ENCODE peak calls at places on chromosomes 2 and 18, in ten cellular contexts. X is GM06990, Z is tibial artery, G is AG09309, P is brain microvascular endothelial cell, S is fibroblast of pulmonary artery, K is astrocyte of the spinal cord, B is thoracic aorta, U is AG04449, F is A673. A is an unnamed sample.

GRCh38 chr18:33666915-33667314 is 88.9 kb downstream of the ASXL3 start:
- DNase-seq in K (no peak), P (no peak), F (no peak), S (no peak), B (no peak), X (no peak), U (no peak), G (no peak), Z (no peak), A (no peak)

GRCh38 chr2:239288951-239289481 is 111.8 kb downstream of the HDAC4 start:
- DNase-seq in G (no peak), K (no peak), U (no peak), X (peak), P (no peak), F (no peak), Z (peak), B (no peak), S (no peak), A (no peak)

GRCh38 chr2:101149241-101150192 is 1.7 kb downstream of the TBC1D8 start:
- DNase-seq in Z (no peak), F (no peak), S (no peak), G (no peak), P (no peak), B (no peak), X (no peak), K (no peak), U (no peak), A (no peak)

GRCh38 chr2:240906141-240906910 is at the start of gene CROCC2:
- DNase-seq in B (no peak), K (no peak), Z (no peak), F (no peak), X (no peak), U (no peak), P (no peak), S (no peak), G (no peak), A (no peak)

GRCh38 chr2:112204411-112204810 is 50.4 kb downstream of the ZC3H8 start:
- DNase-seq in S (peak), G (no peak), F (peak), P (no peak), Z (no peak), X (no peak), B (no peak), U (no peak), K (peak), A (no peak)

GRCh38 chr2:20282916-20283592 is 58.1 kb upstream of the SDC1 start:
- DNase-seq in K (peak), G (no peak), Z (peak), F (peak), S (peak), B (no peak), P (no peak), X (no peak), U (no peak), A (no peak)

GRCh38 chr2:218354850-218355443 is 1.7 kb upstream of the CATIP start:
- DNase-seq in S (no peak), K (no peak), F (no peak), X (no peak), Z (no peak), B (no peak), G (no peak), P (no peak), U (no peak), A (no peak)

GRCh38 chr18:3360211-3360610 is 89.8 kb upstream of the TGIF1 start:
- DNase-seq in U (no peak), X (no peak), S (no peak), B (no peak), G (no peak), F (no peak), K (no peak), P (no peak), Z (no peak), A (no peak)

GRCh38 chr2:181621779-181622490 is 35.0 kb downstream of the CERKL start:
- DNase-seq in P (no peak), G (no peak), B (no peak), Z (no peak), S (no peak), F (peak), K (no peak), X (no peak), U (no peak), A (no peak)

GRCh38 chr18:59779979-59780378 is 82.8 kb upstream of the CCBE1 start:
- DNase-seq in S (peak), B (no peak), P (peak), K (peak), F (no peak), Z (no peak), X (no peak), G (peak), U (peak), A (no peak)

GRCh38 chr2:230429513-230429912 is 13.5 kb downstream of the SP100 start:
- DNase-seq in S (no peak), P (no peak), U (no peak), G (no peak), B (no peak), F (no peak), Z (no peak), X (no peak), K (no peak), A (no peak)

GRCh38 chr18:36660311-36660710 is 168.5 kb downstream of the TPGS2 start:
- DNase-seq in S (no peak), F (no peak), U (no peak), X (no peak), P (no peak), K (no peak), Z (no peak), B (no peak), G (no peak), A (no peak)

GRCh38 chr2:204491528-204491927 is 53.7 kb upstream of the PARD3B start:
- DNase-seq in F (peak), Z (no peak), P (peak), S (peak), G (no peak), X (no peak), K (peak), U (no peak), B (no peak), A (no peak)

GRCh38 chr2:159484537-159484936 is 131.8 kb downstream of the BAZ2B start:
- DNase-seq in G (no peak), B (no peak), P (no peak), X (no peak), F (no peak), S (no peak), Z (no peak), U (no peak), K (no peak), A (no peak)

GRCh38 chr18:58046794-58047555 is 2.9 kb downstream of the NEDD4L start:
- DNase-seq in X (no peak), K (no peak), G (no peak), U (no peak), P (no peak), F (no peak), S (no peak), B (no peak), Z (no peak), A (no peak)

GRCh38 chr2:217289909-217290283 is 430.0 kb upstream of the TNP1 start:
- DNase-seq in K (no peak), B (no peak), P (no peak), X (no peak), G (no peak), U (no peak), Z (no peak), F (no peak), S (peak), A (peak)

GRCh38 chr2:235500761-235501662 is 7.2 kb downstream of the AGAP1 start:
- DNase-seq in B (no peak), Z (no peak), F (peak), U (peak), S (peak), K (peak), P (peak), X (no peak), G (no peak), A (no peak)

GRCh38 chr18:73421010-73421409 is 553.2 kb upstream of the NETO1 start:
- DNase-seq in F (no peak), B (no peak), Z (no peak), U (no peak), S (no peak), P (no peak), K (no peak), G (no peak), X (no peak), A (no peak)

GRCh38 chr2:11758187-11758586 is 11.8 kb downstream of the LPIN1 start:
- DNase-seq in F (no peak), B (no peak), Z (no peak), X (no peak), U (no peak), S (no peak), K (no peak), P (no peak), G (no peak), A (no peak)

GRCh38 chr2:101398026-101398830 is 10.9 kb upstream of the CREG2 start:
- DNase-seq in Z (no peak), B (no peak), F (peak), X (no peak), S (no peak), U (no peak), K (no peak), G (no peak), P (peak), A (no peak)

GRCh38 chr2:110678457-110679336 is 834 bp upstream of the BUB1 start:
- DNase-seq in G (no peak), B (no peak), F (peak), X (peak), Z (peak), U (no peak), S (peak), P (no peak), K (no peak), A (no peak)

GRCh38 chr2:210537021-210537650 is 19.3 kb upstream of the CPS1 start:
- DNase-seq in U (no peak), F (no peak), B (no peak), G (no peak), Z (no peak), X (no peak), K (no peak), P (no peak), S (no peak), A (no peak)

GRCh38 chr2:29251406-29251805 is 136.2 kb downstream of the CLIP4 start:
- DNase-seq in G (no peak), B (no peak), F (no peak), X (no peak), U (no peak), Z (no peak), S (no peak), K (no peak), P (no peak), A (no peak)

GRCh38 chr2:70505613-70506391 is 47.8 kb downstream of the TGFA start:
- DNase-seq in S (no peak), Z (no peak), B (no peak), G (no peak), U (no peak), F (no peak), P (no peak), X (no peak), K (no peak), A (no peak)

GRCh38 chr2:222146488-222146887 is 152.3 kb downstream of the PAX3 start:
- DNase-seq in B (no peak), F (peak), U (no peak), K (no peak), Z (no peak), S (no peak), G (no peak), X (peak), P (no peak), A (no peak)

GRCh38 chr2:176427549-176427948 is 158.3 kb downstream of the MTX2 start:
- DNase-seq in S (no peak), X (no peak), U (no peak), P (no peak), F (no peak), G (no peak), Z (no peak), B (no peak), K (no peak), A (no peak)

GRCh38 chr18:78781601-78781960 is 198.0 kb upstream of the SALL3 start:
- DNase-seq in B (no peak), P (no peak), K (no peak), G (no peak), U (no peak), S (no peak), F (no peak), X (no peak), Z (no peak), A (no peak)

GRCh38 chr2:112793449-112793978 is 9.2 kb upstream of the IL1A start:
- DNase-seq in F (no peak), Z (no peak), X (peak), P (no peak), B (no peak), K (peak), G (no peak), U (no peak), S (peak), A (no peak)

GRCh38 chr2:162478721-162479129 is 134.8 kb downstream of the GCA start:
- DNase-seq in G (no peak), S (no peak), P (no peak), X (no peak), U (no peak), F (no peak), Z (no peak), B (no peak), K (peak), A (no peak)

GRCh38 chr2:218003994-218004419 is 1.2 kb upstream of the TNS1 start:
- DNase-seq in K (peak), Z (peak), F (no peak), X (no peak), S (peak), U (peak), P (peak), G (peak), B (peak), A (peak)

GRCh38 chr2:236535024-236535423 is 34.6 kb upstream of the ACKR3 start:
- DNase-seq in X (no peak), P (peak), B (no peak), F (no peak), S (peak), U (no peak), G (no peak), Z (no peak), K (peak), A (no peak)

GRCh38 chr2:46780801-46781445 is 134.7 kb downstream of the MCFD2 start:
- DNase-seq in U (no peak), B (no peak), S (peak), F (no peak), K (no peak), X (no peak), Z (no peak), G (peak), P (no peak), A (no peak)

GRCh38 chr2:168033966-168034365 is 213.4 kb downstream of the STK39 start:
- DNase-seq in P (no peak), K (no peak), B (no peak), S (no peak), Z (no peak), U (no peak), X (no peak), G (no peak), F (no peak), A (no peak)

GRCh38 chr18:44969214-44969842 is 288.6 kb downstream of the SETBP1 start:
- DNase-seq in F (no peak), P (no peak), B (no peak), Z (no peak), U (no peak), K (peak), G (no peak), S (no peak), X (no peak), A (no peak)

GRCh38 chr2:222982010-222982908 is 69.7 kb upstream of the KCNE4 start:
- DNase-seq in F (peak), P (peak), U (peak), X (no peak), Z (peak), S (peak), B (peak), K (peak), G (peak), A (no peak)

GRCh38 chr2:235055891-235056516 is 104.2 kb downstream of the SH3BP4 start:
- DNase-seq in X (no peak), F (peak), S (peak), U (no peak), B (no peak), P (peak), K (no peak), G (no peak), Z (no peak), A (no peak)

GRCh38 chr18:10352671-10353070 is 101.8 kb upstream of the APCDD1 start:
- DNase-seq in U (no peak), Z (no peak), P (no peak), S (no peak), B (no peak), G (no peak), F (no peak), K (no peak), X (no peak), A (no peak)

GRCh38 chr2:65700004-65700651 is 267.7 kb upstream of the SPRED2 start:
- DNase-seq in X (no peak), G (no peak), U (no peak), F (no peak), K (no peak), B (no peak), Z (no peak), S (no peak), P (no peak), A (no peak)

GRCh38 chr2:158006961-158007664 is 94.6 kb upstream of the UPP2 start:
- DNase-seq in B (no peak), P (no peak), U (no peak), X (no peak), K (no peak), Z (no peak), S (no peak), G (no peak), F (no peak), A (no peak)

GRCh38 chr2:216922170-216922780 is 62.4 kb upstream of the TNP1 start:
- DNase-seq in B (no peak), U (no peak), F (no peak), S (no peak), X (no peak), Z (no peak), G (no peak), K (no peak), P (no peak), A (no peak)

GRCh38 chr2:182887093-182887492 is 20.7 kb upstream of the FRZB start:
- DNase-seq in K (no peak), U (no peak), F (no peak), S (no peak), Z (no peak), B (no peak), X (no peak), G (no peak), P (no peak), A (no peak)
- H3K4me3 ChIP-seq in K (no peak), U (no peak), F (no peak), S (no peak), Z (no peak), B (no peak), X (no peak), G (no peak), P (no peak), A (no peak)

GRCh38 chr2:135528006-135528405 is 3.0 kb downstream of the ZRANB3 start:
- DNase-seq in S (no peak), G (no peak), F (no peak), P (no peak), Z (no peak), X (no peak), B (no peak), K (no peak), U (no peak), A (no peak)

GRCh38 chr2:135525786-135526185 is 5.2 kb downstream of the ZRANB3 start:
- DNase-seq in U (no peak), G (no peak), Z (no peak), B (no peak), P (no peak), X (peak), S (no peak), K (no peak), F (no peak), A (no peak)

GRCh38 chr2:135530313-135531230 is at the start of gene ZRANB3:
- DNase-seq in X (peak), K (peak), S (peak), B (peak), Z (peak), U (peak), F (peak), P (peak), G (peak), A (peak)

GRCh38 chr2:135532581-135532980 is 1.3 kb downstream of the R3HDM1 start:
- DNase-seq in B (no peak), Z (no peak), X (no peak), K (no peak), S (peak), U (no peak), F (no peak), G (no peak), P (no peak), A (no peak)

GRCh38 chr2:135531231-135532197 is at the start of gene R3HDM1:
- DNase-seq in P (peak), F (peak), G (peak), K (peak), S (peak), Z (peak), U (peak), B (peak), X (peak), A (peak)
- TF ChIP-seq CTCF in P (no peak), F (peak), G (no peak), K (peak), S (no peak), Z (no peak), U (peak), B (no peak), X (peak), A (no peak)

GRCh38 chr2:30325542-30326328 is 94.4 kb downstream of the LBH start:
- DNase-seq in U (no peak), G (no peak), F (no peak), X (no peak), P (no peak), S (no peak), B (no peak), Z (no peak), K (no peak), A (no peak)

GRCh38 chr2:30321466-30321865 is 90.1 kb downstream of the LBH start:
- DNase-seq in S (peak), U (no peak), K (peak), P (peak), G (no peak), F (peak), Z (no peak), B (no peak), X (no peak), A (no peak)

GRCh38 chr2:30323499-30323898 is 92.2 kb downstream of the LBH start:
- DNase-seq in S (no peak), X (no peak), B (no peak), U (no peak), F (no peak), G (no peak), Z (no peak), K (no peak), P (no peak), A (no peak)

GRCh38 chr2:30326497-30326896 is 95.2 kb downstream of the LBH start:
- DNase-seq in G (no peak), F (no peak), S (no peak), K (no peak), P (no peak), U (no peak), B (no peak), Z (no peak), X (no peak), A (no peak)

DNA sequence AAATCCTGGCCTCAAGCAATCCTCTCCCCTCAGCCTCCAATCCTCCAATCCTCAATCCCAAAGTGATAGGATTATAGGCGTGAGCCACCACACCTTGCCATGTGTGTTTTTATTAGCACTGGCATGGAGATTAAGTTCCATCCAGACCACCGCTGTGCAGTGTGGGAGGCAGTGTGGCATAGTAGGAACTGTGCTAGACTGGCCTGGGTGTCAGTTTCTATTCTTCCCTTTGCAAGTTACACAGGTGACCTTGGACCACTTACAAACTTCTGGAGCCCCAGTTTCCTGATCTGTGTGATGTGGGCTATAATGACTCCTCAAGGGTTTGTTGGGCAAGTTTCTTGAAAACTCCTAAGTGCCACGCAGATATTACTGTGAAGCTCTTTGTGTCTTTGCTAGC is 92.9 kb downstream of the LBH start:
- DNase-seq in B (no peak), P (no peak), F (no peak), Z (no peak), U (no peak), G (no peak), S (no peak), K (no peak), X (no peak), A (no peak)
- H3K4me3 ChIP-seq in B (no peak), P (no peak), F (no peak), Z (no peak), U (no peak), G (no peak), S (no peak), K (no peak), X (no peak), A (no peak)

GRCh38 chr18:47775961-47776360 is 154.5 kb downstream of the SMAD2 start:
- DNase-seq in K (no peak), U (no peak), S (peak), F (no peak), X (no peak), G (peak), P (no peak), Z (no peak), B (no peak), A (no peak)
- TF ChIP-seq CTCF in K (peak), U (no peak), S (peak), F (no peak), X (no peak), G (peak), P (peak), Z (no peak), B (peak), A (peak)

GRCh38 chr18:49811151-49811938 is 2.0 kb downstream of the ACAA2 start:
- DNase-seq in Z (no peak), B (no peak), U (no peak), G (no peak), X (no peak), F (no peak), P (no peak), S (no peak), K (no peak), A (no peak)
- H3K4me3 ChIP-seq in Z (no peak), B (no peak), U (no peak), G (no peak), X (no peak), F (no peak), P (no peak), S (peak), K (no peak), A (no peak)

GRCh38 chr2:38443021-38443541 is 66.0 kb upstream of the ATL2 start:
- DNase-seq in K (peak), G (no peak), U (no peak), F (peak), P (no peak), B (no peak), S (peak), X (no peak), Z (no peak), A (no peak)

GRCh38 chr2:38448692-38449405 is 71.8 kb upstream of the ATL2 start:
- DNase-seq in S (no peak), Z (no peak), B (no peak), F (no peak), K (no peak), G (no peak), X (no peak), U (no peak), P (no peak), A (no peak)

GRCh38 chr2:38444247-38444646 is 67.2 kb upstream of the ATL2 start:
- DNase-seq in U (peak), P (peak), S (no peak), X (no peak), B (no peak), Z (no peak), G (no peak), K (peak), F (peak), A (no peak)

GRCh38 chr2:38446972-38447561 is 70.0 kb upstream of the ATL2 start:
- DNase-seq in S (no peak), P (no peak), B (no peak), X (no peak), K (no peak), U (no peak), G (no peak), F (no peak), Z (no peak), A (no peak)

GRCh38 chr2:38446418-38446817 is 69.3 kb upstream of the ATL2 start:
- DNase-seq in U (no peak), X (no peak), P (no peak), F (no peak), S (peak), K (no peak), G (no peak), B (no peak), Z (no peak), A (no peak)
- TF ChIP-seq CTCF in U (peak), X (no peak), P (peak), F (no peak), S (peak), K (no peak), G (peak), B (no peak), Z (peak), A (peak)

GRCh38 chr2:62642429-62643099 is 62.9 kb upstream of the EHBP1 start:
- DNase-seq in Z (no peak), S (no peak), G (no peak), U (no peak), P (no peak), B (no peak), F (no peak), X (no peak), K (no peak), A (no peak)
- H3K4me3 ChIP-seq in Z (no peak), S (no peak), G (no peak), U (no peak), P (no peak), B (no peak), F (no peak), X (no peak), K (no peak), A (no peak)

A was measured in BJ.